ENCODE peak calls at places on chromosomes 11 and 22, in six cellular contexts. H, A, O, I, K and L are unnamed samples.

GRCh38 chr11:112392860-112393259 is 132.2 kb upstream of the PLET1 start:
- DNase-seq in A (no peak), I (no peak), H (no peak), K (no peak), O (no peak), L (no peak)

GRCh38 chr22:24436553-24436952 is 9.2 kb downstream of the ADORA2A start:
- DNase-seq in K (no peak), H (no peak), A (no peak), I (no peak), O (no peak), L (no peak)

GRCh38 chr11:20058749-20059458 is 101.4 kb downstream of the DBX1 start:
- DNase-seq in K (no peak), I (no peak), H (no peak), A (no peak), O (no peak), L (no peak)

GRCh38 chr11:16945671-16946469 is 68.3 kb downstream of the PLEKHA7 start:
- DNase-seq in H (no peak), A (no peak), K (peak), O (no peak), I (no peak), L (peak)

GRCh38 chr11:27184458-27185312 is 144.1 kb downstream of the BBOX1 start:
- DNase-seq in O (no peak), A (no peak), I (peak), H (no peak), K (no peak), L (no peak)

GRCh38 chr11:76837696-76838421 is 22.9 kb upstream of the ACER3 start:
- DNase-seq in H (no peak), O (no peak), K (no peak), A (no peak), I (no peak), L (no peak)

GRCh38 chr22:23608583-23608982 is 23.5 kb downstream of the DRICH1 start:
- DNase-seq in H (no peak), O (no peak), A (no peak), I (no peak), K (peak), L (no peak)

GRCh38 chr11:18731949-18732821 is 6.2 kb upstream of the IGSF22 start:
- DNase-seq in O (no peak), A (peak), K (peak), H (peak), I (no peak), L (peak)

GRCh38 chr11:105193260-105193659 is 53.7 kb upstream of the CARD18 start:
- DNase-seq in A (no peak), O (no peak), H (no peak), K (no peak), I (no peak), L (no peak)

GRCh38 chr11:70027451-70027850 is 50.7 kb upstream of the ANO1 start:
- DNase-seq in K (no peak), H (no peak), A (no peak), I (no peak), O (no peak), L (no peak)

GRCh38 chr11:83019888-83020579 is 51.7 kb downstream of the RAB30 start:
- DNase-seq in H (no peak), K (no peak), A (no peak), O (no peak), I (no peak), L (no peak)

GRCh38 chr11:73759520-73760065 is 1.3 kb downstream of the RAB6A start:
- DNase-seq in A (no peak), I (peak), O (no peak), K (peak), H (peak), L (no peak)

GRCh38 chr11:36065436-36065835 is 121.6 kb downstream of the LDLRAD3 start:
- DNase-seq in K (no peak), I (no peak), O (peak), A (no peak), H (no peak), L (no peak)

GRCh38 chr22:25406510-25407210 is 157.8 kb upstream of the GRK3 start:
- DNase-seq in H (no peak), A (no peak), I (no peak), O (no peak), K (peak), L (no peak)

GRCh38 chr11:45333023-45333422 is 46.9 kb upstream of the SYT13 start:
- DNase-seq in A (no peak), O (no peak), K (no peak), I (no peak), H (no peak), L (no peak)

GRCh38 chr22:17922925-17923898 is 101.1 kb downstream of the MICAL3 start:
- DNase-seq in O (peak), A (no peak), K (no peak), H (no peak), I (peak), L (no peak)

GRCh38 chr22:26318975-26319374 is 110.1 kb upstream of the ASPHD2 start:
- DNase-seq in K (peak), A (no peak), I (peak), O (no peak), H (no peak), L (no peak)

GRCh38 chr11:133153031-133153430 is 379.3 kb downstream of the OPCML start:
- DNase-seq in K (no peak), I (no peak), H (no peak), O (no peak), A (no peak), L (no peak)

GRCh38 chr22:41598081-41598480 is 8.4 kb upstream of the PMM1 start:
- DNase-seq in O (peak), H (no peak), K (no peak), I (peak), A (no peak), L (no peak)

GRCh38 chr11:102495161-102496042 is 35.1 kb downstream of the MMP7 start:
- DNase-seq in O (peak), A (no peak), I (peak), H (peak), K (peak), L (peak)

GRCh38 chr11:12110714-12111481 is 508 bp downstream of the MICAL2 start:
- DNase-seq in I (no peak), A (no peak), H (peak), O (no peak), K (peak), L (peak)

GRCh38 chr22:41801147-41801819 is 804 bp downstream of the CCDC134 start:
- DNase-seq in H (peak), I (no peak), K (no peak), A (no peak), O (no peak), L (no peak)